ENCODE peak calls at places on chromosomes 2 and 18, in four cellular contexts. B is uterus, T is lower lobe of right lung, L is GM23248. H is an unnamed sample.

GRCh38 chr2:148885988-148886387 is 11.0 kb downstream of the KIF5C start:
- DNase-seq in L (no peak), T (no peak), B (no peak), H (no peak)

GRCh38 chr2:143229411-143229810 is 100.2 kb downstream of the ARHGAP15 start:
- DNase-seq in B (no peak), L (no peak), T (no peak), H (no peak)

GRCh38 chr18:11149441-11150270 is at the start of gene PIEZO2:
- DNase-seq in L (peak; percentile 57), T (peak; percentile 55), B (no peak), H (peak; percentile 87)

GRCh38 chr2:174892546-174892945 is 112.6 kb downstream of the CHN1 start:
- DNase-seq in B (no peak), T (no peak), L (no peak), H (no peak)

GRCh38 chr2:128369126-128369555 is 50.5 kb upstream of the HS6ST1 start:
- DNase-seq in L (peak; percentile 43), B (no peak), T (no peak), H (no peak)

GRCh38 chr2:70918016-70918415 is 17.7 kb upstream of the ATP6V1B1 start:
- DNase-seq in B (no peak), L (no peak), T (no peak), H (no peak)

GRCh38 chr18:5534845-5535244 is 9.0 kb downstream of the EPB41L3 start:
- DNase-seq in T (no peak), L (no peak), B (no peak), H (no peak)

GRCh38 chr2:191665286-191665685 is 12.7 kb upstream of the NABP1 start:
- DNase-seq in B (no peak), T (no peak), L (peak; percentile 73), H (no peak)

GRCh38 chr2:133655565-133656113 is 87.4 kb upstream of the NCKAP5 start:
- DNase-seq in L (peak; percentile 34), B (no peak), T (no peak), H (no peak)

GRCh38 chr2:80499095-80499494 is 194.5 kb upstream of the LRRTM1 start:
- DNase-seq in T (no peak), L (peak; percentile 64), B (no peak), H (peak; percentile 24)

GRCh38 chr2:28276076-28276618 is 116.5 kb upstream of the FOSL2 start:
- DNase-seq in L (peak; percentile 98), B (peak; percentile 58), T (no peak), H (no peak)

GRCh38 chr2:203782262-203782976 is 76.0 kb downstream of the CD28 start:
- DNase-seq in T (no peak), L (peak; percentile 98), B (no peak), H (peak; percentile 66)

GRCh38 chr2:10447300-10448207 is 573 bp downstream of the ODC1 start:
- DNase-seq in L (peak; percentile 51), B (no peak), T (peak; percentile 83), H (no peak)

GRCh38 chr2:96413067-96413722 is 77.6 kb downstream of the NCAPH start:
- DNase-seq in L (no peak), T (no peak), B (no peak), H (no peak)

GRCh38 chr2:45986509-45986908 is 310.7 kb upstream of the EPAS1 start:
- DNase-seq in B (no peak), L (no peak), T (no peak), H (peak; percentile 41)

GRCh38 chr2:209334188-209335017 is 89.4 kb upstream of the MAP2 start:
- DNase-seq in L (peak; percentile 72), T (peak; percentile 49), B (peak; percentile 23), H (peak; percentile 61)

GRCh38 chr18:11533942-11534496 is 75.4 kb upstream of the SLC35G4 start:
- DNase-seq in T (no peak), L (peak; percentile 5), B (no peak), H (peak; percentile 28)

GRCh38 chr18:54387631-54388030 is 29.9 kb downstream of the C18orf54 start:
- DNase-seq in T (no peak), L (no peak), B (no peak), H (no peak)

GRCh38 chr2:16075045-16076012 is 135.0 kb downstream of the MYCN start:
- DNase-seq in L (no peak), T (no peak), B (no peak), H (no peak)

GRCh38 chr2:204265701-204266310 is 279.5 kb upstream of the PARD3B start:
- DNase-seq in B (no peak), T (no peak), L (no peak), H (no peak)

GRCh38 chr18:78587096-78587495 is 392.5 kb upstream of the SALL3 start:
- DNase-seq in T (no peak), B (no peak), L (no peak), H (no peak)

GRCh38 chr2:133568172-133568571 is at the start of gene NCKAP5:
- DNase-seq in T (no peak), B (no peak), L (peak; percentile 55), H (peak; percentile 52)

GRCh38 chr2:12348216-12348615 is 368.5 kb upstream of the TRIB2 start:
- DNase-seq in B (no peak), L (no peak), T (no peak), H (no peak)

GRCh38 chr2:232139786-232140562 is 178.5 kb downstream of the DIS3L2 start:
- DNase-seq in L (peak; percentile 78), T (no peak), B (no peak), H (no peak)

GRCh38 chr2:169090133-169090820 is 20.9 kb downstream of the DHRS9 start:
- DNase-seq in T (no peak), B (no peak), L (no peak), H (no peak)

GRCh38 chr2:29589440-29590103 is 331.8 kb downstream of the ALK start:
- DNase-seq in T (no peak), B (no peak), L (no peak), H (no peak)

GRCh38 chr2:238094438-238095022 is 5.6 kb upstream of the ESPNL start:
- DNase-seq in B (no peak), L (no peak), T (no peak), H (no peak)

GRCh38 chr2:43328157-43328556 is 101.8 kb upstream of the ZFP36L2 start:
- DNase-seq in B (no peak), L (no peak), T (no peak), H (no peak)

GRCh38 chr2:43327119-43327518 is 100.7 kb upstream of the ZFP36L2 start:
- DNase-seq in T (no peak), B (no peak), L (no peak), H (no peak)

GRCh38 chr2:43332653-43333052 is 106.2 kb upstream of the ZFP36L2 start:
- DNase-seq in B (no peak), T (no peak), L (no peak), H (no peak)

GRCh38 chr2:43331428-43331827 is 105.0 kb upstream of the ZFP36L2 start:
- DNase-seq in L (no peak), B (no peak), T (no peak), H (no peak)

GRCh38 chr2:43329637-43330036 is 103.2 kb upstream of the ZFP36L2 start:
- DNase-seq in B (no peak), T (no peak), L (no peak), H (no peak)
- H3K4me1 ChIP-seq in B (peaks cover 10% of the 10 kb centered on the region), T (peaks cover 46% of the 10 kb centered on the region), L (peaks cover 18% of the 10 kb centered on the region), H (peaks cover 13% of the 10 kb centered on the region)

GRCh38 chr2:75641587-75641986 is 5.0 kb upstream of the MRPL19 start:
- DNase-seq in L (peak; percentile 34), T (no peak), B (no peak), H (no peak)
- H3K27me3 ChIP-seq in L (peaks cover 8% of the 10 kb centered on the region), T (no peaks in the 10 kb centered on the region), B (no peaks in the 10 kb centered on the region), H (no peaks in the 10 kb centered on the region)

GRCh38 chr18:79899609-79900435 is 51.6 kb downstream of the SLC66A2 start:
- DNase-seq in L (no peak), T (no peak), B (no peak), H (peak; percentile 54)
- H3K9me3 ChIP-seq in L (peaks cover 2% of the 10 kb centered on the region), T (peaks cover 24% of the 10 kb centered on the region), B (no peaks in the 10 kb centered on the region), H (no peaks in the 10 kb centered on the region)

GRCh38 chr2:68716539-68716938 is 18.1 kb upstream of the ARHGAP25 start:
- DNase-seq in L (no peak), B (no peak), T (no peak), H (no peak)

GRCh38 chr2:68719912-68720311 is 14.7 kb upstream of the ARHGAP25 start:
- DNase-seq in B (no peak), L (no peak), T (no peak), H (no peak)

GRCh38 chr2:68716948-68717661 is 17.5 kb upstream of the ARHGAP25 start:
- DNase-seq in B (no peak), L (no peak), T (no peak), H (no peak)

GRCh38 chr2:68714866-68715265 is 19.7 kb upstream of the ARHGAP25 start:
- DNase-seq in T (peak; percentile 85), B (no peak), L (peak; percentile 6), H (peak; percentile 77)

GRCh38 chr2:68715353-68716041 is 19.1 kb upstream of the ARHGAP25 start:
- DNase-seq in B (peak; percentile 39), L (peak; percentile 63), T (peak; percentile 58), H (peak; percentile 29)
- H3K4me1 ChIP-seq in B (no peaks in the 10 kb centered on the region), L (no peaks in the 10 kb centered on the region), T (peaks cover 10% of the 10 kb centered on the region), H (no peaks in the 10 kb centered on the region)

GRCh38 chr2:241084856-241085444 is 17.1 kb downstream of the MTERF4 start:
- DNase-seq in B (no peak), T (no peak), L (no peak), H (no peak)
- H3K27me3 ChIP-seq in B (no peaks in the 10 kb centered on the region), T (no peaks in the 10 kb centered on the region), L (no peaks in the 10 kb centered on the region), H (no peaks in the 10 kb centered on the region)

DNA sequence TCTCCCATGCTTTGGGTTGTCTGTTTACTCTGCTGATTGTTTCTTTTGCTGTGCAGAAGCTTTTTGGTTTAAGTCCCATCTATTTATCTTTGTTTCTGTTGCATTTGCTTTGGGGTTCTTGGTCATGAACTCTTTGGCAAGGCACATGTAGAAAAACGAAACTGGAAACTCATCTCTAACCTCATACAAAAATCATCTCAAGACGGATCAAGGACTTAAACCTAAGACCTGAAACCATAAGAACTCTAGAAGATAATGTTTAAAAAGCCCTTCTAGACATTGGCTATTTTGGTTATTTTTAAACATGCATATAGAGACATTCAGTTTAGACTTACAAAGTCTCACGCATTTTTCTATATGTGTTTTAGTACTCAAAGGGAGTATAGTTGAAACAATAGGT is 1164.3 kb upstream of the GYPC start:
- DNase-seq in T (no peak), L (no peak), B (no peak), H (no peak)
- H3K9me3 ChIP-seq in T (no peaks in the 10 kb centered on the region), L (no peaks in the 10 kb centered on the region), B (no peaks in the 10 kb centered on the region), H (no peaks in the 10 kb centered on the region)

GRCh38 chr2:215681799-215682594 is 246.1 kb upstream of the FN1 start:
- DNase-seq in B (no peak), T (no peak), L (no peak), H (no peak)
- H3K4me1 ChIP-seq in B (no peaks in the 10 kb centered on the region), T (peaks cover 19% of the 10 kb centered on the region), L (peaks cover 57% of the 10 kb centered on the region), H (no peaks in the 10 kb centered on the region)

H was measured in right cardiac atrium.